ENCODE peak calls at places on chromosomes 7 and 10, in seven cellular contexts. T is pulmonary artery endothelial cell; Y is stimulated activated naive CD4-positive, alpha-beta T cell; F is stimulated activated CD4-positive, alpha-beta T cell treated with anti-CD3 and anti-CD28 coated beads, Interleukin-4, amount 100 ng/mL, for 4 hours; U is epithelial cell of prostate; E is hypothalamus; A is activated CD8-positive, alpha-beta memory T cell treated with anti-CD3 and anti-CD28 coated beads, Interleukin-2, amount 50 U/mL, for 48 hours. G is an unnamed sample.

GRCh38 chr7:95470452-95470851 is 15.3 kb upstream of the ASB4 start:
- DNase-seq in F (no peak), U (no peak), Y (no peak), E (no peak), T (peak), A (no peak), G (peak)

GRCh38 chr10:21364196-21365114 is 161.0 kb downstream of the SKIDA1 start:
- DNase-seq in E (no peak), F (no peak), Y (no peak), U (no peak), A (no peak), T (peak), G (no peak)

GRCh38 chr7:89988070-89988469 is 166.2 kb upstream of the STEAP1 start:
- DNase-seq in Y (no peak), F (no peak), E (no peak), T (no peak), A (no peak), U (no peak), G (no peak)

GRCh38 chr10:86775056-86775858 is 18.8 kb downstream of the BMPR1A start:
- DNase-seq in U (no peak), F (no peak), T (no peak), E (no peak), A (no peak), Y (no peak), G (no peak)

GRCh38 chr10:34526186-34526585 is 288.9 kb downstream of the PARD3 start:
- DNase-seq in Y (no peak), E (no peak), U (no peak), A (no peak), T (peak), F (no peak), G (no peak)

GRCh38 chr7:113521468-113521867 is 397.3 kb downstream of the PPP1R3A start:
- DNase-seq in F (no peak), U (peak), Y (no peak), T (no peak), E (no peak), A (no peak), G (no peak)

GRCh38 chr10:48804740-48805182 is 120.1 kb downstream of the WDFY4 start:
- DNase-seq in E (no peak), A (no peak), T (no peak), U (no peak), Y (peak), F (no peak), G (no peak)

GRCh38 chr7:11727864-11728263 is 104.1 kb downstream of the THSD7A start:
- DNase-seq in A (no peak), E (no peak), F (no peak), U (no peak), Y (no peak), T (no peak), G (no peak)

GRCh38 chr7:81627565-81628287 is 142.1 kb downstream of the HGF start:
- DNase-seq in Y (no peak), U (peak), T (peak), F (no peak), E (no peak), A (no peak), G (no peak)

GRCh38 chr10:80599424-80599847 is 61.7 kb downstream of the SH2D4B start:
- DNase-seq in Y (peak), F (peak), A (peak), U (no peak), T (peak), E (no peak), G (no peak)

GRCh38 chr10:114408968-114409444 is 4.7 kb upstream of the AFAP1L2 start:
- DNase-seq in T (no peak), E (no peak), Y (no peak), A (no peak), U (no peak), F (no peak), G (no peak)

GRCh38 chr10:130770018-130770630 is 541.4 kb downstream of the TCERG1L start:
- DNase-seq in E (no peak), F (no peak), U (no peak), A (no peak), Y (no peak), T (no peak), G (no peak)

GRCh38 chr10:106189254-106189653 is 975.3 kb downstream of the SORCS1 start:
- DNase-seq in F (no peak), U (no peak), T (no peak), E (no peak), Y (no peak), A (no peak), G (peak)

GRCh38 chr7:2169923-2170575 is 62.7 kb downstream of the MAD1L1 start:
- DNase-seq in A (no peak), E (no peak), F (no peak), U (no peak), Y (no peak), T (no peak), G (no peak)

GRCh38 chr7:26153246-26153822 is 1.3 kb downstream of the NFE2L3 start:
- DNase-seq in U (no peak), F (peak), Y (no peak), E (no peak), A (peak), T (no peak), G (no peak)

GRCh38 chr7:45978010-45978681 is 57.1 kb upstream of the IGFBP3 start:
- DNase-seq in Y (no peak), F (no peak), A (no peak), T (peak), U (peak), E (no peak), G (no peak)

GRCh38 chr10:50992972-50993766 is 81.1 kb upstream of the PRKG1 start:
- DNase-seq in F (no peak), A (no peak), E (no peak), T (no peak), Y (no peak), U (no peak), G (no peak)

GRCh38 chr10:4254101-4254994 is 469.3 kb upstream of the KLF6 start:
- DNase-seq in F (no peak), T (no peak), A (no peak), U (no peak), E (no peak), Y (no peak), G (no peak)

GRCh38 chr7:47852330-47853245 is 95.7 kb downstream of the PKD1L1 start:
- DNase-seq in U (no peak), T (no peak), Y (no peak), F (no peak), A (no peak), E (no peak), G (no peak)

GRCh38 chr7:16811555-16811954 is 6.8 kb upstream of the AGR2 start:
- DNase-seq in E (no peak), Y (no peak), F (no peak), U (no peak), T (no peak), A (no peak), G (no peak)

GRCh38 chr7:35353481-35353880 is 99.6 kb upstream of the TBX20 start:
- DNase-seq in T (no peak), F (no peak), Y (no peak), E (no peak), A (no peak), U (no peak), G (no peak)

GRCh38 chr7:39622609-39623311 is 612 bp upstream of the RALA start:
- DNase-seq in A (no peak), T (no peak), E (no peak), Y (no peak), U (no peak), F (no peak), G (peak)

GRCh38 chr7:26583094-26583493 is 281.3 kb downstream of the SKAP2 start:
- DNase-seq in U (no peak), Y (no peak), F (no peak), E (no peak), T (no peak), A (no peak), G (no peak)

GRCh38 chr10:29688230-29688634 is 53.5 kb upstream of the SVIL start:
- DNase-seq in A (no peak), T (no peak), E (no peak), F (no peak), U (no peak), Y (no peak), G (no peak)

G was measured in CD4-positive, CD25-positive, alpha-beta regulatory T cell.